ENCODE peak calls at places on chromosome 3, in ten cellular contexts. O, W, K, B, Y, V, X, I, C and N are unnamed samples.
A peak's percentile ranks its signal among the peaks of the same experiment; 100 is the strongest.

GRCh38 chr3:193590088-193590856 is 2.7 kb upstream of the OPA1 start:
- ATAC-seq in O (no peak), W (no peak), K (no peak), B (peak; percentile 68), Y (no peak), V (no peak), X (no peak), I (peak; percentile 20), C (no peak), N (no peak)

GRCh38 chr3:61564405-61565059 is 3.2 kb downstream of the PTPRG start:
- ATAC-seq in O (peak; percentile 46), W (peak; percentile 69), K (peak; percentile 72), B (peak; percentile 13), Y (no peak), V (peak; percentile 14), X (no peak), I (peak; percentile 56), C (peak; percentile 37), N (peak; percentile 52)

GRCh38 chr3:5221701-5222100 is 34.2 kb downstream of the EDEM1 start:
- ATAC-seq in O (no peak), W (no peak), K (no peak), B (no peak), Y (peak; percentile 33), V (no peak), X (no peak), I (peak; percentile 22), C (no peak), N (no peak)

GRCh38 chr3:19961960-19962359 is 15.1 kb downstream of the RAB5A start:
- ATAC-seq in O (no peak), W (no peak), K (peak; percentile 85), B (no peak), Y (no peak), V (no peak), X (peak; percentile 52), I (peak; percentile 50), C (no peak), N (no peak)

GRCh38 chr3:192281207-192281880 is 446.0 kb downstream of the FGF12 start:
- ATAC-seq in O (no peak), W (no peak), K (peak; percentile 45), B (no peak), Y (no peak), V (no peak), X (no peak), I (no peak), C (no peak), N (no peak)

GRCh38 chr3:123789760-123790159 is 94.4 kb downstream of the MYLK start:
- ATAC-seq in O (peak; percentile 24), W (no peak), K (no peak), B (no peak), Y (no peak), V (no peak), X (no peak), I (no peak), C (no peak), N (no peak)

GRCh38 chr3:196772897-196773296 is 33.2 kb downstream of the PAK2 start:
- ATAC-seq in O (no peak), W (no peak), K (no peak), B (no peak), Y (peak; percentile 59), V (no peak), X (no peak), I (no peak), C (no peak), N (no peak)

GRCh38 chr3:90007786-90008499 is 900.5 kb downstream of the EPHA3 start:
- ATAC-seq in O (no peak), W (no peak), K (peak; percentile 70), B (no peak), Y (no peak), V (no peak), X (no peak), I (no peak), C (peak; percentile 66), N (peak; percentile 16)

GRCh38 chr3:31704651-31705179 is 172.0 kb downstream of the STT3B start:
- ATAC-seq in O (peak; percentile 87), W (peak; percentile 55), K (peak; percentile 63), B (peak; percentile 99), Y (no peak), V (peak; percentile 89), X (peak; percentile 58), I (no peak), C (no peak), N (no peak)

GRCh38 chr3:99931059-99931458 is 113.4 kb downstream of the CMSS1 start:
- ATAC-seq in O (no peak), W (no peak), K (no peak), B (no peak), Y (peak; percentile 25), V (no peak), X (no peak), I (no peak), C (no peak), N (no peak)

GRCh38 chr3:43288850-43289249 is 2.5 kb downstream of the SNRK start:
- ATAC-seq in O (no peak), W (peak; percentile 18), K (no peak), B (no peak), Y (peak; percentile 72), V (no peak), X (no peak), I (no peak), C (no peak), N (no peak)

GRCh38 chr3:87361271-87361670 is 84.9 kb upstream of the POU1F1 start:
- ATAC-seq in O (no peak), W (no peak), K (no peak), B (no peak), Y (no peak), V (no peak), X (no peak), I (no peak), C (no peak), N (no peak)

GRCh38 chr3:134693804-134694203 is 43.0 kb upstream of the KY start:
- ATAC-seq in O (no peak), W (peak; percentile 42), K (peak; percentile 59), B (no peak), Y (no peak), V (no peak), X (no peak), I (no peak), C (no peak), N (no peak)

GRCh38 chr3:47359283-47359682 is 21.5 kb upstream of the PTPN23 start:
- ATAC-seq in O (no peak), W (no peak), K (no peak), B (no peak), Y (no peak), V (no peak), X (no peak), I (no peak), C (no peak), N (no peak)

GRCh38 chr3:160841455-160841854 is 85.4 kb downstream of the PPM1L start:
- ATAC-seq in O (no peak), W (no peak), K (no peak), B (no peak), Y (no peak), V (no peak), X (peak; percentile 31), I (no peak), C (no peak), N (no peak)

GRCh38 chr3:14329842-14330241 is 72.6 kb upstream of the SLC6A6 start:
- ATAC-seq in O (no peak), W (no peak), K (no peak), B (no peak), Y (no peak), V (no peak), X (no peak), I (no peak), C (no peak), N (no peak)

GRCh38 chr3:165839296-165840076 is 2.3 kb upstream of the BCHE start:
- ATAC-seq in O (no peak), W (no peak), K (no peak), B (no peak), Y (no peak), V (no peak), X (peak; percentile 16), I (no peak), C (peak; percentile 62), N (no peak)
- TF ChIP-seq POLR2A in O (no peak), W (no peak), K (no peak), B (no peak), Y (no peak), V (no peak), X (no peak), I (no peak), C (no peak), N (no peak)

GRCh38 chr3:16137977-16138376 is 36.5 kb upstream of the GALNT15 start:
- ATAC-seq in O (no peak), W (no peak), K (no peak), B (no peak), Y (no peak), V (no peak), X (no peak), I (no peak), C (no peak), N (no peak)

GRCh38 chr3:16140894-16141285 is 33.6 kb upstream of the GALNT15 start:
- ATAC-seq in O (no peak), W (no peak), K (no peak), B (no peak), Y (no peak), V (no peak), X (no peak), I (no peak), C (no peak), N (no peak)

GRCh38 chr3:16142350-16143050 is 32.0 kb upstream of the GALNT15 start:
- ATAC-seq in O (no peak), W (no peak), K (no peak), B (no peak), Y (no peak), V (no peak), X (no peak), I (no peak), C (peak; percentile 46), N (no peak)

GRCh38 chr3:16137044-16137443 is 37.4 kb upstream of the GALNT15 start:
- ATAC-seq in O (no peak), W (no peak), K (no peak), B (no peak), Y (no peak), V (no peak), X (no peak), I (no peak), C (no peak), N (no peak)

GRCh38 chr3:16140116-16140893 is 34.2 kb upstream of the GALNT15 start:
- ATAC-seq in O (peak; percentile 80), W (peak; percentile 64), K (peak; percentile 82), B (no peak), Y (no peak), V (peak; percentile 42), X (peak; percentile 67), I (no peak), C (no peak), N (peak; percentile 79)
- H3K9me3 ChIP-seq in O (peaks cover 7% of the 10 kb centered on the region), W (no peaks in the 10 kb centered on the region), K (peaks cover 12% of the 10 kb centered on the region), B (no peaks in the 10 kb centered on the region), Y (peaks cover 9% of the 10 kb centered on the region), V (no peaks in the 10 kb centered on the region), X (no peaks in the 10 kb centered on the region), I (no peaks in the 10 kb centered on the region), C (no peaks in the 10 kb centered on the region), N (no peaks in the 10 kb centered on the region)

GRCh38 chr3:9902372-9903237 is at the start of gene IL17RE:
- ATAC-seq in O (peak; percentile 57), W (peak; percentile 68), K (peak; percentile 33), B (peak; percentile 91), Y (peak; percentile 70), V (peak; percentile 48), X (no peak), I (peak; percentile 68), C (peak; percentile 10), N (no peak)
- TF ChIP-seq POLR2A in O (no peak), W (no peak), K (no peak), B (no peak), Y (peak; percentile 47), V (peak; percentile 72), X (no peak), I (no peak), C (no peak), N (no peak)

GRCh38 chr3:138549578-138549977 is 44.5 kb downstream of the CEP70 start:
- ATAC-seq in O (no peak), W (no peak), K (peak; percentile 85), B (no peak), Y (no peak), V (no peak), X (no peak), I (no peak), C (no peak), N (no peak)
- H3K9me3 ChIP-seq in O (peaks cover 9% of the 10 kb centered on the region), W (no peaks in the 10 kb centered on the region), K (peaks cover 49% of the 10 kb centered on the region), B (peaks cover 17% of the 10 kb centered on the region), Y (peaks cover 10% of the 10 kb centered on the region), V (no peaks in the 10 kb centered on the region), X (no peaks in the 10 kb centered on the region), I (peaks cover 1% of the 10 kb centered on the region), C (peaks cover 5% of the 10 kb centered on the region), N (no peaks in the 10 kb centered on the region)